ENCODE peak calls at places on chromosomes 2 and 18, in five cellular contexts. C, X, Y, T and V are unnamed samples.

GRCh38 chr18:61546598-61546997 is 213.4 kb downstream of the CDH20 start:
- DNase-seq in T (no peak), Y (no peak), C (peak; percentile 38), X (no peak), V (peak; percentile 7)

GRCh38 chr2:86048383-86048701 is 57.3 kb downstream of the POLR1A start:
- DNase-seq in X (no peak), C (no peak), T (no peak), Y (no peak), V (no peak)

GRCh38 chr18:48682768-48683167 is 143.9 kb downstream of the CTIF start:
- DNase-seq in T (no peak), X (no peak), C (no peak), Y (no peak), V (no peak)

GRCh38 chr2:105822186-105822585 is 77.5 kb downstream of the NCK2 start:
- DNase-seq in T (no peak), C (no peak), X (no peak), Y (no peak), V (no peak)

GRCh38 chr2:168702579-168702978 is 99.9 kb upstream of the NOSTRIN start:
- DNase-seq in X (no peak), Y (no peak), C (no peak), T (no peak), V (no peak)

GRCh38 chr2:201157694-201158093 is 25.2 kb upstream of the CASP10 start:
- DNase-seq in C (no peak), T (no peak), X (no peak), Y (no peak), V (no peak)

GRCh38 chr2:138078153-138078552 is 113.9 kb downstream of the HNMT start:
- DNase-seq in T (no peak), C (no peak), Y (no peak), X (no peak), V (no peak)

GRCh38 chr2:74841663-74842062 is 7.7 kb downstream of the HK2 start:
- DNase-seq in X (no peak), T (no peak), Y (no peak), C (no peak), V (no peak)

GRCh38 chr2:10500601-10501361 is 52.7 kb upstream of the ODC1 start:
- DNase-seq in C (no peak), Y (no peak), X (no peak), T (no peak), V (no peak)

GRCh38 chr2:230650585-230651137 is 62.0 kb upstream of the CAB39 start:
- DNase-seq in Y (peak; percentile 88), T (no peak), C (no peak), X (no peak), V (no peak)

GRCh38 chr2:228614741-228615140 is 433.3 kb upstream of the SPHKAP start:
- DNase-seq in C (no peak), Y (no peak), T (no peak), X (no peak), V (no peak)

GRCh38 chr2:9508934-9509333 is 34.6 kb downstream of the IAH1 start:
- DNase-seq in X (no peak), C (no peak), Y (no peak), T (no peak), V (no peak)

GRCh38 chr2:203061346-203061745 is 46.7 kb downstream of the NBEAL1 start:
- DNase-seq in X (no peak), Y (no peak), C (peak; percentile 64), T (no peak), V (no peak)

GRCh38 chr2:241943209-241943850 is 73.8 kb downstream of the RTP5 start:
- DNase-seq in Y (no peak), X (no peak), T (no peak), C (no peak), V (no peak)